ENCODE peak calls at places on chromosome 20, in five cellular contexts. A, L, V, B and J are unnamed samples.

GRCh38 chr20:10864076-10864672 is 190.4 kb upstream of the JAG1 start:
- DNase-seq in A (no peak), L (peak), V (no peak), B (peak), J (peak)

GRCh38 chr20:17808357-17808756 is 108.6 kb downstream of the BANF2 start:
- DNase-seq in A (no peak), L (peak), V (no peak), B (peak), J (peak)

GRCh38 chr20:14951707-14952106 is 614.3 kb upstream of the FLRT3 start:
- DNase-seq in A (no peak), L (no peak), V (no peak), B (no peak), J (peak)

GRCh38 chr20:56626367-56627121 is 2.6 kb upstream of the TFAP2C start:
- DNase-seq in A (no peak), L (no peak), V (no peak), B (no peak), J (peak)

GRCh38 chr20:37567671-37568588 is 40.3 kb upstream of the BLCAP start:
- DNase-seq in A (no peak), L (no peak), V (no peak), B (no peak), J (no peak)

GRCh38 chr20:11849976-11850670 is 67.6 kb upstream of the BTBD3 start:
- DNase-seq in A (no peak), L (no peak), V (no peak), B (no peak), J (peak)

GRCh38 chr20:47688385-47689381 is 96.6 kb downstream of the SULF2 start:
- DNase-seq in A (no peak), L (no peak), V (no peak), B (no peak), J (no peak)

GRCh38 chr20:38228436-38228835 is 32.1 kb downstream of the KIAA1755 start:
- DNase-seq in A (no peak), L (no peak), V (no peak), B (no peak), J (no peak)

GRCh38 chr20:57675773-57676172 is 34.0 kb downstream of the PMEPA1 start:
- DNase-seq in A (no peak), L (no peak), V (no peak), B (no peak), J (no peak)

GRCh38 chr20:32485770-32486248 is 99.3 kb downstream of the NOL4L start:
- DNase-seq in A (no peak), L (no peak), V (no peak), B (no peak), J (no peak)

GRCh38 chr20:23441850-23442313 is 2.4 kb downstream of the CSTL1 start:
- DNase-seq in A (peak), L (peak), V (peak), B (no peak), J (peak)

GRCh38 chr20:4519530-4519929 is 202.2 kb upstream of the PRND start:
- DNase-seq in A (peak), L (no peak), V (no peak), B (peak), J (peak)

GRCh38 chr20:14960837-14961236 is 623.4 kb upstream of the FLRT3 start:
- DNase-seq in A (no peak), L (no peak), V (no peak), B (no peak), J (no peak)

GRCh38 chr20:47612670-47613069 is 111.0 kb downstream of the NCOA3 start:
- DNase-seq in A (no peak), L (no peak), V (no peak), B (no peak), J (no peak)

GRCh38 chr20:63072231-63072791 is 65.5 kb upstream of the BHLHE23 start:
- DNase-seq in A (no peak), L (no peak), V (no peak), B (peak), J (no peak)

GRCh38 chr20:49747707-49748524 is 34.2 kb upstream of the B4GALT5 start:
- DNase-seq in A (no peak), L (peak), V (no peak), B (peak), J (peak)

GRCh38 chr20:25629816-25630499 is 6.1 kb upstream of the NANP start:
- DNase-seq in A (no peak), L (no peak), V (no peak), B (no peak), J (no peak)

GRCh38 chr20:5156670-5157448 is 30.1 kb downstream of the CDS2 start:
- DNase-seq in A (no peak), L (no peak), V (no peak), B (no peak), J (peak)

GRCh38 chr20:51586005-51586440 is 43.5 kb upstream of the NFATC2 start:
- DNase-seq in A (no peak), L (no peak), V (no peak), B (no peak), J (peak)